ENCODE peak calls at places on chromosomes 2 and 18, in five cellular contexts. V is GM23248; W is CD8-positive, alpha-beta memory T cell; H is left ventricle myocardium inferior; K is ovary. O is an unnamed sample.

GRCh38 chr2:232075080-232075479 is 113.6 kb downstream of the DIS3L2 start:
- DNase-seq in V (peak; percentile 85), W (no peak), H (no peak), K (no peak), O (no peak)

GRCh38 chr2:207231106-207231860 is 65.5 kb upstream of the KLF7 start:
- DNase-seq in V (peak; percentile 43), W (no peak), H (no peak), K (no peak), O (no peak)

GRCh38 chr2:216426938-216427337 is 14.7 kb downstream of the SMARCAL1 start:
- DNase-seq in V (peak; percentile 84), W (no peak), H (no peak), K (no peak), O (no peak)

GRCh38 chr18:6251084-6251483 is 163.6 kb downstream of the L3MBTL4 start:
- DNase-seq in V (no peak), W (no peak), H (no peak), K (no peak), O (no peak)

GRCh38 chr18:78768655-78769501 is 210.7 kb upstream of the SALL3 start:
- DNase-seq in V (no peak), W (no peak), H (no peak), K (no peak), O (no peak)

GRCh38 chr18:38526922-38527321 is 961.3 kb upstream of the CELF4 start:
- DNase-seq in V (no peak), W (no peak), H (no peak), K (no peak), O (no peak)

GRCh38 chr18:21117385-21118135 is 5.9 kb upstream of the ROCK1 start:
- DNase-seq in V (peak; percentile 92), W (no peak), H (no peak), K (no peak), O (no peak)

GRCh38 chr2:45789317-45789716 is 137.8 kb downstream of the PRKCE start:
- DNase-seq in V (no peak), W (no peak), H (no peak), K (no peak), O (no peak)

GRCh38 chr2:32864761-32865160 is 82.0 kb upstream of the LTBP1 start:
- DNase-seq in V (peak; percentile 74), W (no peak), H (no peak), K (no peak), O (no peak)

GRCh38 chr2:71303849-71304248 is 27.7 kb upstream of the ZNF638 start:
- DNase-seq in V (no peak), W (no peak), H (no peak), K (no peak), O (no peak)

GRCh38 chr2:41294331-41294730 is 753.5 kb upstream of the PKDCC start:
- DNase-seq in V (peak; percentile 1), W (no peak), H (no peak), K (no peak), O (no peak)

GRCh38 chr18:78156466-78156865 is 823.2 kb upstream of the SALL3 start:
- DNase-seq in V (no peak), W (no peak), H (no peak), K (no peak), O (no peak)

GRCh38 chr2:88999365-88999764 is 307.9 kb downstream of the RPIA start:
- DNase-seq in V (no peak), W (no peak), H (no peak), K (no peak), O (no peak)

GRCh38 chr2:235511187-235511661 is 17.4 kb downstream of the AGAP1 start:
- DNase-seq in V (peak; percentile 93), W (no peak), H (no peak), K (no peak), O (no peak)

GRCh38 chr2:98771771-98772521 is 41.0 kb upstream of the MGAT4A start:
- DNase-seq in V (no peak), W (peak; percentile 80), H (no peak), K (no peak), O (no peak)

GRCh38 chr2:179440642-179441251 is 176.1 kb upstream of the SESTD1 start:
- DNase-seq in V (peak; percentile 46), W (no peak), H (no peak), K (no peak), O (no peak)

GRCh38 chr18:23207994-23208393 is 72.7 kb downstream of the CABLES1 start:
- DNase-seq in V (no peak), W (peak; percentile 8), H (no peak), K (no peak), O (no peak)

GRCh38 chr2:238418196-238418998 is 8.3 kb upstream of the ASB1 start:
- DNase-seq in V (no peak), W (no peak), H (no peak), K (no peak), O (no peak)

GRCh38 chr18:59988098-59988706 is 88.4 kb downstream of the PMAIP1 start:
- DNase-seq in V (peak; percentile 65), W (peak; percentile 62), H (no peak), K (peak; percentile 35), O (no peak)

GRCh38 chr2:134611316-134611715 is 107.5 kb downstream of the TMEM163 start:
- DNase-seq in V (no peak), W (no peak), H (no peak), K (no peak), O (no peak)

GRCh38 chr2:187055463-187055862 is 206.5 kb upstream of the ZSWIM2 start:
- DNase-seq in V (no peak), W (no peak), H (no peak), K (peak; percentile 19), O (no peak)

GRCh38 chr2:109481196-109481555 is 132.6 kb downstream of the SEPTIN10 start:
- DNase-seq in V (no peak), W (no peak), H (no peak), K (no peak), O (no peak)

GRCh38 chr2:101023327-101024107 is 21.4 kb downstream of the RPL31 start:
- DNase-seq in V (no peak), W (no peak), H (no peak), K (no peak), O (no peak)

GRCh38 chr2:88737385-88737784 is 45.9 kb downstream of the RPIA start:
- DNase-seq in V (peak; percentile 55), W (no peak), H (no peak), K (no peak), O (no peak)

GRCh38 chr18:62187543-62188378 is 706 bp downstream of the RELCH start:
- DNase-seq in V (peak; percentile 73), W (peak; percentile 50), H (no peak), K (peak; percentile 17), O (no peak)

GRCh38 chr2:162327134-162327769 is 8.8 kb upstream of the IFIH1 start:
- DNase-seq in V (peak; percentile 33), W (no peak), H (no peak), K (no peak), O (no peak)

GRCh38 chr2:85751300-85751575 is 2.6 kb upstream of the ATOH8 start:
- DNase-seq in V (no peak), W (no peak), H (no peak), K (no peak), O (no peak)
- H3K27ac ChIP-seq in V (no peak overlapping the region), W (no peak overlapping the region), H (peak overlapping the region; percentile 93), K (no peak overlapping the region), O (no peak overlapping the region)

GRCh38 chr18:24346254-24346653 is 51.4 kb downstream of the OSBPL1A start:
- DNase-seq in V (no peak), W (no peak), H (no peak), K (no peak), O (no peak)
- H3K4me1 ChIP-seq in V (no peaks in the 10 kb centered on the region), W (no peaks in the 10 kb centered on the region), H (no peaks in the 10 kb centered on the region), K (no peaks in the 10 kb centered on the region), O (no peaks in the 10 kb centered on the region)

GRCh38 chr2:234033174-234033573 is 17.3 kb upstream of the SPP2 start:
- DNase-seq in V (no peak), W (no peak), H (no peak), K (no peak), O (no peak)
- H3K9me3 ChIP-seq in V (peaks cover 3% of the 10 kb centered on the region), W (peaks cover 11% of the 10 kb centered on the region), H (peaks cover 49% of the 10 kb centered on the region), K (no peaks in the 10 kb centered on the region), O (no peaks in the 10 kb centered on the region)

DNA sequence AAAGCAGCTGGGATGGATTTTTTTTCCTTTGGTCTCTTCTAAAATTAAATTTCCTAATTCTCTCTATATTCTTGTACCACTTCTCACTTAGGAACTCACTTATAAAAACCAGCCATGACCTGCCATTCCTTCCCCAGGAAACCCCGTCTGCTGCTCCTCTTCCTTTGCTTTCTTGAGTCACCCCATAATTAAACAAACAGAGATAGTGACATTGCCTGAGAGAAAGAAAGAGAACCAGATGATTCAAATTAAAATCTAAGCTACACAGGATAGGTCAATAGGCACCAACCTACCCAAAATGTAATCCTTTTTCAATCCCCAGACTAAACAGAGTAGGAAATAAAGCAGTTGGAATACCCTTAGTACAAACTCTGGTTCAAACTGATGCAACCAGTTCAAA is 9.7 kb downstream of the STK39 start:
- DNase-seq in V (peak; percentile 38), W (no peak), H (no peak), K (no peak), O (no peak)
- H3K27ac ChIP-seq in V (no peak overlapping the region), W (no peak overlapping the region), H (no peak overlapping the region), K (no peak overlapping the region), O (no peak overlapping the region)

DNA sequence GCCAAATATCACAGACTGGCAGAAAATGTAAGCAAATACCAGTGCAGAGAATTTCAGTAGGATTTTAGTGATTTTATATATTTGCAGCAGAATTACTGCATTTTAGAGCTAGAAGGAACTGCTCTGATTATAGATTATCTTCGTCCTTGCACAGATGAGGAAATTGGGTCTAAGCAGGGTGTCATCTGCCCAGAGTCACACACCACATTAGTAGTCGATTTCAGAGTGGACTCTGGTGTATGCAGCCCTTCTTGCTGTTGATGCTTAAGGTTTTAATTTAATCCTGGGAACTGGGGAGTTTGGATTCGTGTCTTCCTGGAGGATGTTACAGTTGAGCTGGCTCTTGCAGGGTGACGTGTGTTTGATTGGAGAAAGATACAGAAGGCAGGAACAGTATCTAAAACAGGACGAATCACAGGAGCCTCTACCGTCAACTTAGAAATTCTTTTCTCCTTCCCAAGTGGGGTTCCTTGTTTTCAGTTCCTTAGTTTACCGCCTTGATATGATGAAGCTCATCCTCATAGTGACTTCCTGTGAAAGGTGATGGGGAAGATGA is 6.9 kb downstream of the SOCS6 start:
- DNase-seq in V (peak; percentile 57), W (no peak), H (no peak), K (no peak), O (no peak)
- H3K4me1 ChIP-seq in V (peaks cover 62% of the 10 kb centered on the region), W (no peaks in the 10 kb centered on the region), H (peaks cover 91% of the 10 kb centered on the region), K (peaks cover 16% of the 10 kb centered on the region), O (no peaks in the 10 kb centered on the region)

DNA sequence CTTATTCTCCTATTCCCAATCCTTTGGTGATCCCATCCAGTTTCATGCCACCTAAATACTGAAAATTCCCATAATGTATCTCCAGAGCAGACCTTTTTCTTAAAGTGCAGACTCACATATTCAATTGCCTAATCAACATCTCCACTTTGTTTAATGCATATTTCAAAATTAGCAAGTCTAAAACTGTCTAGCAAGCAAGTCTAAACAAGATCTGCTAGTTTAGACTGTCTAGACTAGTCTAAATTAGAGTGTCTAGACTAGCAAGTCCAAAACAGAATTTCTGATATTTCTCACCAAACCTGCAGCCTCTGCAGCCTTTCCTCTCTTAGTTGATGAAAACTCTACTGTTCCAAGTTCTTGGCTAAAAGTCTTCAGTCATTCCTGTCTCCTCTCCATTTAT is 44.6 kb downstream of the THUMPD2 start:
- DNase-seq in V (no peak), W (no peak), H (no peak), K (no peak), O (no peak)
- H3K9me3 ChIP-seq in V (no peaks in the 10 kb centered on the region), W (no peaks in the 10 kb centered on the region), H (no peaks in the 10 kb centered on the region), K (no peaks in the 10 kb centered on the region), O (no peaks in the 10 kb centered on the region)

GRCh38 chr2:84940836-84941412 is 30.0 kb upstream of the KCMF1 start:
- DNase-seq in V (no peak), W (no peak), H (no peak), K (no peak), O (no peak)
- H3K27ac ChIP-seq in V (no peak overlapping the region), W (no peak overlapping the region), H (no peak overlapping the region), K (no peak overlapping the region), O (no peak overlapping the region)